ENCODE peak calls at places on chromosomes 12 and 14, in seven cellular contexts. M is CD8-positive, alpha-beta memory T cell; X is body of pancreas; N is uterus; O is small intestine; U is astrocyte; P is caudate nucleus. E is an unnamed sample.

GRCh38 chr12:90741611-90742010 is 213.4 kb downstream of the CCER1 start:
- DNase-seq in N (no peak), M (no peak), P (no peak), U (no peak), O (no peak), X (no peak), E (no peak)

GRCh38 chr12:59036973-59037807 is 116.9 kb upstream of the LRIG3 start:
- DNase-seq in O (no peak), X (peak), U (peak), N (no peak), P (no peak), M (no peak), E (no peak)

GRCh38 chr12:19938031-19938430 is 430.3 kb upstream of the PDE3A start:
- DNase-seq in X (no peak), P (no peak), U (no peak), M (no peak), O (no peak), N (no peak), E (no peak)

GRCh38 chr12:81492131-81492720 is 266.9 kb downstream of the PPFIA2 start:
- DNase-seq in N (no peak), P (no peak), U (peak), X (no peak), M (no peak), O (no peak), E (no peak)

GRCh38 chr12:108231909-108232434 is 102.9 kb downstream of the WSCD2 start:
- DNase-seq in N (no peak), P (no peak), X (no peak), M (no peak), U (no peak), O (no peak), E (no peak)

GRCh38 chr14:83172363-83172762 is 1638.7 kb upstream of the SEL1L start:
- DNase-seq in N (no peak), X (no peak), U (peak), M (no peak), O (no peak), P (no peak), E (no peak)

GRCh38 chr14:102593841-102594170 is 1.4 kb downstream of the RCOR1 start:
- DNase-seq in P (no peak), U (no peak), X (no peak), O (no peak), N (no peak), M (no peak), E (no peak)

GRCh38 chr12:46886541-46887041 is 60.8 kb upstream of the SLC38A4 start:
- DNase-seq in P (no peak), U (peak), O (no peak), M (no peak), X (no peak), N (no peak), E (no peak)

GRCh38 chr12:102539651-102540553 is 59.5 kb upstream of the IGF1 start:
- DNase-seq in M (no peak), N (no peak), X (no peak), O (no peak), P (no peak), U (peak), E (no peak)

GRCh38 chr14:24187538-24187915 is 1.1 kb downstream of the IPO4 start:
- DNase-seq in U (no peak), M (no peak), O (no peak), P (no peak), X (no peak), N (no peak), E (peak)

GRCh38 chr14:92348154-92348553 is 25.2 kb downstream of the SLC24A4 start:
- DNase-seq in U (no peak), O (peak), M (no peak), X (no peak), P (no peak), N (no peak), E (no peak)

GRCh38 chr12:131825146-131825892 is 2.9 kb upstream of the MMP17 start:
- DNase-seq in M (no peak), P (no peak), X (peak), O (no peak), U (peak), N (no peak), E (no peak)

GRCh38 chr12:12158858-12159257 is 88.1 kb downstream of the BCL2L14 start:
- DNase-seq in X (no peak), U (peak), P (no peak), N (no peak), M (no peak), O (no peak), E (no peak)

GRCh38 chr12:132508860-132509732 is 19.1 kb downstream of the FBRSL1 start:
- DNase-seq in P (no peak), U (no peak), N (no peak), X (no peak), O (no peak), M (no peak), E (no peak)

GRCh38 chr12:85424581-85425348 is 144.7 kb downstream of the ALX1 start:
- DNase-seq in N (no peak), X (peak), O (peak), P (no peak), M (no peak), U (no peak), E (peak)

GRCh38 chr12:108131035-108131434 is 1.9 kb downstream of the WSCD2 start:
- DNase-seq in U (no peak), P (no peak), O (no peak), N (no peak), X (no peak), M (no peak), E (no peak)

GRCh38 chr14:104138891-104139459 is 588 bp downstream of the KIF26A start:
- DNase-seq in M (peak), N (no peak), O (no peak), P (no peak), X (no peak), U (no peak), E (no peak)

GRCh38 chr14:64324461-64325255 is 30.5 kb upstream of the ESR2 start:
- DNase-seq in U (peak), M (no peak), O (no peak), P (no peak), N (no peak), X (no peak), E (no peak)

GRCh38 chr12:93645702-93646101 is 31.5 kb upstream of the CRADD start:
- DNase-seq in O (no peak), U (peak), N (no peak), P (no peak), M (no peak), X (no peak), E (no peak)

DNA sequence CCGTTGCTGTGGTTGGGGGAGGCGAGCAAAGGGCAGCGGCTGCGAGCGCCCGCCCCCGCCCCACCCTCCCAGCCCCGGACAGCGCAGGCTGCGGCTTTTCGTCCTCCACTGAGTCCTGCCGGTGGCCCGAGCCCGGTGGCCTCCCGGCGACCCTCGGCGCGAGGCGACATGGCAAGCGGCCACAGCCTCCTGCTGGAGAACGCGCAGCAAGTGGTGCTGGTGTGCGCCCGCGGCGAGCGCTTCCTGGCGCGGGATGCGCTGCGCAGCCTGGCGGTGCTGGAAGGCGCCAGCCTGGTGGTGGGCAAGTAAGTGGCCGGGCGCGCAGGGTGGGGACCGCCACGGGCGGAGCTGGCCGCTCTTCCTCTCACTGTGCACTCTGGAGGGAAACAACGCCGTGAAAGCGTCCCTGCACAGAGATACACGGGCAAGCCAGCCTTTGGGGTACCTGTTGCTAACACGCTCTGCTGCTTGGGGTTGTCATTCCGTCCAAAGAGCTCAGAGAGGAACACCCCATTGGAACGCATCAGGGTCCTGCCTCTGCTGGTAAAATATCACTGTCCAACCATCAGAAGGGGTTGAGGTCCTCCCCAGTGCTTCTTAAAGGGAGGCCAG is at the start of gene AMDHD1:
- DNase-seq in P (peak), X (peak), N (peak), M (peak), O (peak), U (peak), E (peak)
- H3K27ac ChIP-seq in P (peak), X (peak), N (peak), M (peak), O (peak), U (no peak), E (peak)

DNA sequence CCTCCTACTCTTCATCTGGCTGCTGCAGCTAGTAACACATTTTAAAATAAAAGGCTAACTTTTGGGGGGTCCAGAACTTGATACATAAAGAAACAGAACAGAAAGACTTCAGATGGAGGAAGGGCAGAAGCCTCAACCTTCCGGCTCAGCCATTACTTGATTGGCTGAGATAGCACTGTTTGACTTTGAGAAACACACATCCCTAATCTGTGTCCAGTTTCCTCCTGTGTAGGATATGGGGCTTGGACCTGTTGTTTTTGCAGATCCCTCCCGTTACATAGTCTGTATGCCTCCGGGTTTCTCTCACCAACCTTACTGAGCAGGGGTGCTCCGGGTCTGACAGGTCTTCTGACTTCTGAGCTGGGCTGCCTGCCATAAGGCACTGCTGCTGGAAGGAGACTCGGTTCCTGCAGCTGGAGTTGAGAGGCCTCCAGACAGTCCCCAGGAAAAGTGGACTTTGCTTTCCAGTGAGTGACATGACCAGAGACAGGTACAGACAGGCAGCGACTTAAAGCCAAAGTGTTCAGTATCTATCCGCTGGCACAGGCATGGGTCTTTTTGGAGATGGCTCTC is 8.3 kb upstream of the ZNF641 start:
- DNase-seq in X (peak), U (no peak), N (no peak), M (no peak), O (peak), P (no peak), E (no peak)
- H3K27ac ChIP-seq in X (no peak), U (no peak), N (no peak), M (no peak), O (no peak), P (no peak), E (no peak)

GRCh38 chr12:58034712-58035111 is 93.3 kb downstream of the ATP23 start:
- DNase-seq in M (no peak), X (no peak), U (no peak), O (no peak), P (no peak), N (no peak), E (no peak)

GRCh38 chr12:58030566-58031279 is 89.4 kb downstream of the ATP23 start:
- DNase-seq in X (no peak), O (no peak), N (no peak), U (peak), M (no peak), P (no peak), E (no peak)

GRCh38 chr12:58034311-58034710 is 92.9 kb downstream of the ATP23 start:
- DNase-seq in N (no peak), P (no peak), M (no peak), O (no peak), X (no peak), U (no peak), E (no peak)

GRCh38 chr12:58032156-58032555 is 90.8 kb downstream of the ATP23 start:
- DNase-seq in N (no peak), X (no peak), O (no peak), M (no peak), P (no peak), U (no peak), E (no peak)

GRCh38 chr12:58033831-58034230 is 92.5 kb downstream of the ATP23 start:
- DNase-seq in N (no peak), P (no peak), O (no peak), M (no peak), U (no peak), X (no peak), E (no peak)
- H3K27ac ChIP-seq in N (no peak), P (no peak), O (no peak), M (no peak), U (no peak), X (no peak), E (no peak)

DNA sequence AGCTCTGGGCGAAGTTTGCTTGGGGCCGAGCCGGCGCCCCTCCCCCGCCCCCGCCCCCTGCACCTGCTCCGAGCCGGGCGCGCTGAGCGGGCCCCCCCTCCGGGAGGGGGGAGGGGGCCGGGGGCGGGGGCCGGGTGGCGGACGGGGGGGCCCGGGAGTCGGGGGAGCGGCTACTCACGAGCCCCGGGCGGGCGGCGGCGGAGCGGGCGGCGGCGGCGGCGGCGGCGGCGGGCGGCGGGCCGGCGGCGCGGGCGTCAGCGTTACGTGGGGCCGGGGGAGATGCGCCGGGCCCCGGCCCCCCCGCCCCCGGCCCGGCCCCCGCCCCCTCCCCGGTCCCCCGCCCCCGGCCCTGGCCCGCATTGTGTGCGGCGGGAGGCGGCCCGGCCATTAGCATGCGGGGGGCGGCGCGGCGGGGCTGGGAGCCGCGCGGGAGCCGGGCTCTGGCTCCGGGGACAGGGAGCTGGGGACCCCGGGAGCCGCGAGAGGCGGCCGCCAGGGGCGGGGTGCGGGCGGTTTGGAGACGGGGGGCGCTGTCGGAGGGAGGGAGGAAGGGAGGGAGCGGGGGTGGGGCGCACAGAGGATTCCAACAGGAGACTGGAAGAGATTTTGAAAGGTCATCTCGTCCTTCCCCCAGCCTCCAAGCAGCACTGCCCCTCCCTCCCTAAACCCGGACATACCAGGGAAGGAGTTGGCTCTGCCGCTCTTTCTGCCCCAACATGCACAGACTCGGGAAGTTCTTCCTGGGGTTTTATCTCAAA is at the start of gene ZNF219:
- DNase-seq in M (peak), X (peak), P (peak), O (peak), N (peak), U (peak), E (peak)
- H3K27ac ChIP-seq in M (no peak), X (peak), P (peak), O (peak), N (peak), U (no peak), E (peak)

GRCh38 chr12:7161811-7162210 is 27.7 kb upstream of the PEX5 start:
- DNase-seq in U (no peak), M (no peak), N (no peak), P (no peak), X (no peak), O (no peak), E (no peak)
- H3K27ac ChIP-seq in U (no peak), M (no peak), N (no peak), P (no peak), X (no peak), O (no peak), E (no peak)

E was measured in DND-41.